ENCODE peak calls at places on chromosomes 3 and 15, in eight cellular contexts. C is activated CD8-positive, alpha-beta memory T cell treated with anti-CD3 and anti-CD28 coated beads, Interleukin-2, amount 50 U/mL, for 48 hours; D is Right ventricle myocardium superior; P is kidney tubule cell; L is epithelial cell of prostate; R is GM06990; I is T-helper 2 cell; N is HCEC 1CT. V is an unnamed sample.

GRCh38 chr3:101495552-101495951 is 17.5 kb downstream of the SENP7 start:
- DNase-seq in L (no peak), I (no peak), N (no peak), C (no peak), D (no peak), R (no peak), P (no peak), V (no peak)

GRCh38 chr3:127589600-127590281 is 792 bp downstream of the TPRA1 start:
- DNase-seq in P (no peak), R (no peak), D (peak; percentile 44), N (no peak), I (no peak), L (no peak), C (no peak), V (no peak)

GRCh38 chr3:66236281-66236680 is 15.5 kb downstream of the SLC25A26 start:
- DNase-seq in R (no peak), P (no peak), N (no peak), D (no peak), L (no peak), C (no peak), I (no peak), V (no peak)

GRCh38 chr3:157669403-157669802 is 166.2 kb upstream of the VEPH1 start:
- DNase-seq in C (no peak), D (no peak), R (no peak), N (peak; percentile 15), I (no peak), P (no peak), L (no peak), V (no peak)

GRCh38 chr3:174815750-174816149 is 43.4 kb upstream of the NAALADL2 start:
- DNase-seq in C (no peak), R (no peak), D (no peak), L (no peak), P (no peak), N (no peak), I (no peak), V (no peak)

GRCh38 chr3:133394561-133395311 is 5.1 kb upstream of the BFSP2 start:
- DNase-seq in L (no peak), C (no peak), D (no peak), P (no peak), I (no peak), N (no peak), R (no peak), V (no peak)

GRCh38 chr3:59385547-59385946 is 335.7 kb upstream of the CFAP20DC start:
- DNase-seq in C (no peak), P (no peak), L (no peak), I (no peak), R (no peak), N (no peak), D (no peak), V (no peak)

GRCh38 chr3:167102071-167102470 is 278.0 kb downstream of the ZBBX start:
- DNase-seq in D (no peak), R (no peak), N (no peak), P (no peak), C (no peak), I (no peak), L (no peak), V (no peak)

GRCh38 chr3:54320376-54320775 is 198.0 kb downstream of the CACNA2D3 start:
- DNase-seq in P (no peak), D (no peak), R (no peak), L (no peak), C (no peak), N (no peak), I (no peak), V (no peak)

GRCh38 chr15:42018306-42019224 is 2.3 kb downstream of the PLA2G4E start:
- DNase-seq in D (peak; percentile 77), N (no peak), P (no peak), C (no peak), L (no peak), I (no peak), R (no peak), V (no peak)

GRCh38 chr3:194310060-194310481 is 41.1 kb downstream of the CPN2 start:
- DNase-seq in R (no peak), C (no peak), N (no peak), L (no peak), P (no peak), D (no peak), I (no peak), V (no peak)

GRCh38 chr3:193831495-193832455 is 238.8 kb downstream of the OPA1 start:
- DNase-seq in I (no peak), R (peak; percentile 20), P (peak; percentile 96), C (no peak), N (no peak), L (peak; percentile 99), D (no peak), V (peak; percentile 97)

GRCh38 chr3:188279696-188280398 is 125.9 kb downstream of the LPP start:
- DNase-seq in N (no peak), P (peak; percentile 53), I (no peak), R (no peak), C (no peak), L (no peak), D (no peak), V (no peak)

GRCh38 chr15:76337739-76338554 is 1.4 kb downstream of the ISL2 start:
- DNase-seq in I (no peak), D (no peak), C (no peak), L (no peak), R (peak; percentile 55), P (no peak), N (no peak), V (no peak)

GRCh38 chr3:33658971-33659848 is 58.8 kb downstream of the CLASP2 start:
- DNase-seq in N (peak; percentile 91), I (no peak), D (peak; percentile 83), R (peak; percentile 52), P (peak; percentile 58), C (peak; percentile 53), L (no peak), V (no peak)

GRCh38 chr3:126487151-126487771 is 11.6 kb upstream of the ZXDC start:
- DNase-seq in N (no peak), P (peak; percentile 59), C (no peak), D (peak; percentile 54), L (no peak), R (no peak), I (no peak), V (no peak)

GRCh38 chr3:122576174-122576940 is 1.1 kb upstream of the PARP15 start:
- DNase-seq in N (no peak), I (peak; percentile 45), L (no peak), C (no peak), P (no peak), D (no peak), R (peak; percentile 81), V (no peak)

GRCh38 chr3:38640661-38641441 is 8.6 kb downstream of the SCN5A start:
- DNase-seq in L (no peak), C (no peak), P (no peak), N (no peak), I (no peak), D (no peak), R (no peak), V (no peak)

GRCh38 chr3:24002129-24002528 is 57.0 kb downstream of the NR1D2 start:
- DNase-seq in R (no peak), L (no peak), I (no peak), D (no peak), N (no peak), C (no peak), P (no peak), V (no peak)